ENCODE peak calls at places on chromosomes 3 and 15, in seven cellular contexts. X is HCT116, W is spleen, J is endothelial cell of umbilical vein, L is transverse colon, R is heart left ventricle, Z is tibial nerve. C is an unnamed sample.

GRCh38 chr15:68402432-68403160 is 29.4 kb downstream of the ITGA11 start:
- DNase-seq in X (no peak), W (peak), R (no peak), J (no peak), L (no peak), Z (no peak), C (peak)

GRCh38 chr15:66775127-66776105 is 73.4 kb downstream of the SMAD6 start:
- DNase-seq in W (peak), L (no peak), Z (no peak), X (no peak), R (peak), J (no peak), C (no peak)

GRCh38 chr3:121943434-121943833 is 49.2 kb downstream of the SLC15A2 start:
- DNase-seq in W (no peak), X (no peak), L (no peak), Z (no peak), R (no peak), J (no peak), C (no peak)

GRCh38 chr3:85020828-85021227 is 62.0 kb downstream of the CADM2 start:
- DNase-seq in X (no peak), J (no peak), L (no peak), W (no peak), R (no peak), Z (no peak), C (no peak)

GRCh38 chr15:40100947-40101905 is 7.5 kb downstream of the BMF start:
- DNase-seq in Z (no peak), X (no peak), J (no peak), W (peak), R (no peak), L (no peak), C (no peak)

GRCh38 chr3:3509665-3510064 is 289.6 kb upstream of the LRRN1 start:
- DNase-seq in R (no peak), L (no peak), J (no peak), X (no peak), W (no peak), Z (no peak), C (no peak)

GRCh38 chr15:40647523-40647922 is 47.5 kb upstream of the RAD51 start:
- DNase-seq in W (no peak), X (no peak), J (no peak), Z (no peak), R (no peak), L (no peak), C (no peak)

GRCh38 chr15:89002281-89002761 is 85.9 kb upstream of the ABHD2 start:
- DNase-seq in W (no peak), Z (no peak), L (peak), X (no peak), J (no peak), R (peak), C (no peak)

GRCh38 chr15:74680461-74680860 is 15.4 kb downstream of the EDC3 start:
- DNase-seq in X (no peak), W (no peak), L (no peak), R (no peak), Z (no peak), J (no peak), C (no peak)

GRCh38 chr3:99339222-99339621 is 299.2 kb upstream of the COL8A1 start:
- DNase-seq in X (no peak), W (no peak), L (no peak), J (no peak), Z (no peak), R (no peak), C (no peak)

GRCh38 chr15:44028349-44028748 is 166.7 kb downstream of the FRMD5 start:
- DNase-seq in X (no peak), R (no peak), J (peak), L (no peak), W (no peak), Z (no peak), C (no peak)

GRCh38 chr3:149332227-149332765 is 1.1 kb downstream of the TM4SF18 start:
- DNase-seq in W (no peak), J (peak), Z (no peak), R (no peak), L (no peak), X (no peak), C (no peak)

GRCh38 chr15:58551764-58552504 is 120.1 kb downstream of the LIPC start:
- DNase-seq in Z (peak), X (no peak), R (no peak), W (no peak), J (peak), L (peak), C (peak)

GRCh38 chr3:28053759-28054158 is 187.7 kb upstream of the CMC1 start:
- DNase-seq in Z (no peak), R (no peak), W (no peak), X (peak), L (no peak), J (no peak), C (no peak)

GRCh38 chr3:116981088-116981487 is 271.5 kb downstream of the TUSC7 start:
- DNase-seq in W (no peak), X (no peak), R (no peak), L (no peak), Z (no peak), J (no peak), C (no peak)

GRCh38 chr3:116980106-116980505 is 270.5 kb downstream of the TUSC7 start:
- DNase-seq in X (no peak), Z (no peak), J (no peak), W (no peak), R (no peak), L (no peak), C (no peak)
- H3K4me3 ChIP-seq in X (no peak), Z (no peak), J (no peak), W (no peak), R (no peak), L (no peak), C (no peak)

GRCh38 chr3:136818851-136819783 is at the start of gene SLC35G2:
- DNase-seq in Z (peak), J (peak), L (peak), W (peak), R (peak), X (no peak), C (peak)
- TF ChIP-seq POLR2A in Z (no peak), J (no peak), L (no peak), W (no peak), R (no peak), X (peak), C (no peak)

GRCh38 chr15:48955967-48956366 is 7.8 kb downstream of the SHC4 start:
- DNase-seq in X (no peak), W (no peak), R (no peak), J (no peak), L (no peak), Z (no peak), C (no peak)

GRCh38 chr15:48955370-48955769 is 8.3 kb downstream of the SHC4 start:
- DNase-seq in X (no peak), Z (no peak), W (no peak), R (no peak), L (no peak), J (no peak), C (no peak)

DNA sequence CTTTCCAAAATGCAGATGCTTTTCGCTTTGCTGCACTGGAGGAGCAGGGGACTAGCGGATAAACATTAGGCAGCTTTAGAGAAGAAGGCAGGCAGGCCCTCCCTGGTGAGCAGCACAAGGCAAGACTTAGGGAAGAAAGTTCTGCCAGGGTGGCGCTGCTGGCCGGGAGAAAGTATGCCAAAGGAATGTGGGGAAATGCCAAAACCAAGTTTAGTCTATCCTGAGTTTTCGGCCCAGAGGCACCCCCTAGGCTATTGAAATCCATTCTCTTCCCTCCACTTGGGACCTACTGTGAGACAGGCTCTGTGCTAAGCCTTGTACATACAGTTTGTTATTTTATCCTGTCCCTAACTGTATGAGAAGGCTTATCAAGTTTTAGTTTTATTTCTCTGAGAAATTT is 9.2 kb downstream of the SHC4 start:
- DNase-seq in Z (no peak), L (no peak), X (no peak), R (no peak), W (no peak), J (no peak), C (no peak)
- TF ChIP-seq CTCF in Z (no peak), L (no peak), X (no peak), R (no peak), W (no peak), J (no peak), C (no peak)

DNA sequence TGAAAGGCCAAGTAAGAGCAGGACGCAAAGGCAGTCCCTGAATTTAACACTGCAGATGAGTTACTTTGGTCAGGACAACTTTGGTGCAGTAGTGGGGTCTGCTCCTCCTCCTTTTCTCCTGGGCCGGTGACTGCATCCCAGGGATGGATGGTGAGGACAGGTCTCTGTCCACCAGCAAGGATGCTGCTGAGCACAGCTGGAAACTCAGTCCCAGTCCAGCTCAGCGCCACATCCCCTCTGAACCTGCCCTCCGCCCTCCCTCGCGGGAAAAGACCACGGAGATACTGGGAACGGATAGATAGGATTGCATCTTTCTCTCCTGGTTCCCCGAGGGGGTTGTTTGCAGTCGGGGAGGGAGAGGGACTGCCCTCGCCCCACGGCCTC is 13.8 kb downstream of the GRAMD2A start:
- DNase-seq in X (no peak), W (peak), Z (no peak), R (no peak), L (no peak), J (no peak), C (no peak)
- H3K4me3 ChIP-seq in X (peak), W (no peak), Z (peak), R (peak), L (no peak), J (no peak), C (no peak)

C was measured in lower leg skin.